ENCODE peak calls at places on chromosomes 4 and X, in eight cellular contexts. G, U, P, V, Y, I, J and L are unnamed samples.

GRCh38 chrX:17644001-17644400 is 93.3 kb upstream of the SCML1 start:
- DNase-seq in I (no peak), U (no peak), P (no peak), V (no peak), Y (no peak), G (no peak), J (no peak), L (no peak)

GRCh38 chr4:100843897-100844296 is 326.1 kb upstream of the EMCN start:
- DNase-seq in Y (peak), V (no peak), P (no peak), I (no peak), G (no peak), J (no peak), U (no peak), L (no peak)

GRCh38 chr4:121936101-121936500 is 15.8 kb downstream of the TRPC3 start:
- DNase-seq in Y (no peak), U (no peak), I (no peak), V (no peak), J (no peak), P (no peak), G (no peak), L (no peak)

GRCh38 chrX:64150775-64151174 is 54.7 kb downstream of the AMER1 start:
- DNase-seq in J (no peak), G (no peak), U (no peak), V (no peak), Y (no peak), P (no peak), I (no peak), L (no peak)

GRCh38 chr4:4914059-4914820 is 54.8 kb downstream of the MSX1 start:
- DNase-seq in P (no peak), U (no peak), I (peak), V (no peak), J (no peak), Y (peak), G (no peak), L (no peak)

GRCh38 chr4:106301393-106302084 is 14.5 kb downstream of the TBCK start:
- DNase-seq in I (no peak), Y (peak), U (no peak), P (no peak), G (no peak), V (no peak), J (no peak), L (no peak)

GRCh38 chrX:97637289-97637688 is 753.6 kb downstream of the RPA4 start:
- DNase-seq in Y (no peak), P (no peak), U (no peak), J (no peak), I (no peak), G (no peak), V (no peak), L (no peak)

GRCh38 chrX:1167466-1167865 is 45.0 kb downstream of the CRLF2 start:
- DNase-seq in G (no peak), I (no peak), V (no peak), P (no peak), J (no peak), Y (no peak), U (no peak), L (no peak)

GRCh38 chr4:2931765-2932560 is 31.2 kb downstream of the NOP14 start:
- DNase-seq in U (no peak), V (no peak), G (peak), Y (no peak), I (no peak), J (no peak), P (peak), L (no peak)

GRCh38 chrX:97126020-97126419 is 242.3 kb downstream of the RPA4 start:
- DNase-seq in G (no peak), I (no peak), U (peak), V (no peak), Y (peak), J (no peak), P (no peak), L (no peak)

GRCh38 chr4:93710847-93711430 is 117.6 kb upstream of the ATOH1 start:
- DNase-seq in Y (no peak), V (no peak), I (no peak), P (no peak), G (no peak), U (no peak), J (no peak), L (no peak)

GRCh38 chrX:101749436-101749835 is 89.8 kb upstream of the ARMCX2 start:
- DNase-seq in V (no peak), Y (peak), P (no peak), J (no peak), I (peak), G (no peak), U (no peak), L (no peak)

GRCh38 chr4:26576171-26576829 is 7.6 kb upstream of the TBC1D19 start:
- DNase-seq in P (no peak), U (peak), V (no peak), I (peak), J (no peak), Y (peak), G (no peak), L (no peak)

GRCh38 chrX:6384391-6384790 is 150.5 kb downstream of the VCX3A start:
- DNase-seq in G (no peak), P (no peak), U (no peak), I (no peak), Y (no peak), J (no peak), V (no peak), L (no peak)

GRCh38 chr4:1793940-1794808 is 1.1 kb downstream of the FGFR3 start:
- DNase-seq in V (peak), I (no peak), J (no peak), Y (peak), U (no peak), G (no peak), P (no peak), L (no peak)

GRCh38 chr4:3199661-3200422 is 49.1 kb upstream of the MSANTD1 start:
- DNase-seq in I (no peak), J (no peak), V (no peak), G (peak), U (peak), P (no peak), Y (peak), L (no peak)

GRCh38 chr4:43564601-43565000 is 672.1 kb downstream of the GRXCR1 start:
- DNase-seq in J (no peak), G (peak), P (no peak), V (no peak), Y (no peak), I (no peak), U (no peak), L (no peak)

GRCh38 chr4:52172166-52172565 is 121.1 kb downstream of the SPATA18 start:
- DNase-seq in J (no peak), G (no peak), V (peak), P (no peak), U (no peak), I (no peak), Y (peak), L (no peak)

GRCh38 chr4:92235741-92236140 is 68.0 kb upstream of the GRID2 start:
- DNase-seq in I (peak), Y (no peak), G (no peak), V (no peak), P (no peak), U (no peak), J (no peak), L (peak)

GRCh38 chr4:53651142-53651720 is 59.9 kb upstream of the LNX1 start:
- DNase-seq in G (no peak), Y (no peak), V (no peak), U (no peak), I (no peak), P (no peak), J (no peak), L (no peak)

GRCh38 chr4:109321232-109321631 is 18.8 kb upstream of the COL25A1 start:
- DNase-seq in I (no peak), P (no peak), V (no peak), J (no peak), G (no peak), U (no peak), Y (no peak), L (no peak)

GRCh38 chr4:76753814-76754213 is 144.1 kb downstream of the SOWAHB start:
- DNase-seq in I (peak), U (peak), G (no peak), J (no peak), P (no peak), Y (peak), V (no peak), L (peak)

GRCh38 chr4:156419080-156419638 is 465.5 kb upstream of the CTSO start:
- DNase-seq in V (no peak), J (no peak), P (no peak), I (no peak), Y (peak), U (no peak), G (no peak), L (no peak)

GRCh38 chr4:153798436-153798835 is 9.6 kb upstream of the SFRP2 start:
- DNase-seq in U (no peak), Y (no peak), G (no peak), J (no peak), V (no peak), P (no peak), I (no peak), L (no peak)

GRCh38 chrX:65034292-65034640 is 58.0 kb upstream of the ZC4H2 start:
- DNase-seq in I (no peak), U (no peak), J (no peak), G (peak), P (no peak), Y (peak), V (no peak), L (peak)

GRCh38 chr4:149835280-149835679 is 19.6 kb upstream of the IQCM start:
- DNase-seq in G (no peak), V (no peak), P (peak), I (no peak), U (no peak), J (no peak), Y (no peak), L (no peak)

GRCh38 chrX:45172890-45173289 is 27.8 kb downstream of the DIPK2B start:
- DNase-seq in G (no peak), I (peak), U (no peak), P (no peak), Y (peak), V (peak), J (no peak), L (peak)

GRCh38 chrX:150499240-150499639 is 69.2 kb upstream of the MTM1 start:
- DNase-seq in I (no peak), G (no peak), P (no peak), J (no peak), Y (peak), V (no peak), U (no peak), L (no peak)

GRCh38 chrX:95754411-95754810 is 930.2 kb upstream of the DIAPH2 start:
- DNase-seq in G (no peak), Y (no peak), J (no peak), U (no peak), P (no peak), I (peak), V (no peak), L (no peak)